ENCODE peak calls at places on chromosome 20, in five cellular contexts. One of them, this sample, is unnamed.

GRCh38 chr20:60365882-60366281 is 407.7 kb downstream of the CDH26 start:
- DNase-seq in A549: no peak
- DNase-seq in endothelial cell of umbilical vein: no peak
- DNase-seq in HepG2: no peak
- DNase-seq in GM12878: no peak
- DNase-seq in this sample: no peak

GRCh38 chr20:48056218-48056617 is 270.9 kb upstream of the SULF2 start:
- DNase-seq in A549: no peak
- DNase-seq in HepG2: no peak
- DNase-seq in GM12878: no peak
- DNase-seq in endothelial cell of umbilical vein: no peak
- DNase-seq in this sample: no peak

GRCh38 chr20:44703183-44703925 is 11.8 kb upstream of the CCN5 start:
- DNase-seq in HepG2: no peak
- DNase-seq in A549: no peak
- DNase-seq in endothelial cell of umbilical vein: peak; percentile 34
- DNase-seq in GM12878: no peak
- DNase-seq in this sample: no peak

GRCh38 chr20:15827628-15828027 is 745.6 kb downstream of the KIF16B start:
- DNase-seq in endothelial cell of umbilical vein: no peak
- DNase-seq in GM12878: no peak
- DNase-seq in A549: no peak
- DNase-seq in HepG2: no peak
- DNase-seq in this sample: no peak

GRCh38 chr20:389220-389619 is 8.7 kb downstream of the TRIB3 start:
- DNase-seq in A549: no peak
- DNase-seq in endothelial cell of umbilical vein: no peak
- DNase-seq in GM12878: no peak
- DNase-seq in HepG2: no peak
- DNase-seq in this sample: no peak

GRCh38 chr20:19758888-19759331 is 852 bp downstream of the RIN2 start:
- DNase-seq in HepG2: peak; percentile 74
- DNase-seq in A549: peak; percentile 55
- DNase-seq in GM12878: no peak
- DNase-seq in endothelial cell of umbilical vein: peak; percentile 52
- DNase-seq in this sample: peak; percentile 87

GRCh38 chr20:1134355-1134754 is 16.0 kb downstream of the PSMF1 start:
- DNase-seq in A549: no peak
- DNase-seq in GM12878: no peak
- DNase-seq in HepG2: no peak
- DNase-seq in endothelial cell of umbilical vein: no peak
- DNase-seq in this sample: no peak

GRCh38 chr20:47489448-47489872 is 12.2 kb upstream of the NCOA3 start:
- DNase-seq in GM12878: no peak
- DNase-seq in endothelial cell of umbilical vein: no peak
- DNase-seq in A549: no peak
- DNase-seq in HepG2: no peak
- DNase-seq in this sample: peak; percentile 82

GRCh38 chr20:50915424-50915823 is 15.8 kb downstream of the ADNP start:
- DNase-seq in GM12878: no peak
- DNase-seq in endothelial cell of umbilical vein: peak; percentile 61
- DNase-seq in A549: no peak
- DNase-seq in HepG2: no peak
- DNase-seq in this sample: no peak

GRCh38 chr20:57514273-57514751 is 10.6 kb downstream of the CTCFL start:
- DNase-seq in A549: peak; percentile 68
- DNase-seq in GM12878: no peak
- DNase-seq in endothelial cell of umbilical vein: peak; percentile 68
- DNase-seq in HepG2: peak; percentile 73
- DNase-seq in this sample: peak; percentile 61

GRCh38 chr20:38900606-38901005 is 25.6 kb upstream of the FAM83D start:
- DNase-seq in HepG2: no peak
- DNase-seq in endothelial cell of umbilical vein: no peak
- DNase-seq in A549: no peak
- DNase-seq in GM12878: no peak
- DNase-seq in this sample: no peak

GRCh38 chr20:16781496-16781895 is 33.3 kb downstream of the OTOR start:
- DNase-seq in GM12878: no peak
- DNase-seq in endothelial cell of umbilical vein: no peak
- DNase-seq in HepG2: no peak
- DNase-seq in A549: no peak
- DNase-seq in this sample: no peak

GRCh38 chr20:57223648-57224489 is 42.6 kb downstream of the BMP7 start:
- DNase-seq in HepG2: no peak
- DNase-seq in A549: no peak
- DNase-seq in endothelial cell of umbilical vein: no peak
- DNase-seq in GM12878: no peak
- DNase-seq in this sample: peak; percentile 23

GRCh38 chr20:21520702-21521595 is 7.1 kb upstream of the NKX2-2 start:
- DNase-seq in HepG2: no peak
- DNase-seq in endothelial cell of umbilical vein: no peak
- DNase-seq in A549: no peak
- DNase-seq in GM12878: no peak
- DNase-seq in this sample: no peak

GRCh38 chr20:43537921-43538854 is 20.6 kb upstream of the SGK2 start:
- DNase-seq in HepG2: peak; percentile 74
- DNase-seq in GM12878: no peak
- DNase-seq in endothelial cell of umbilical vein: peak; percentile 59
- DNase-seq in A549: peak; percentile 49
- DNase-seq in this sample: peak; percentile 55

GRCh38 chr20:48891235-48892048 is 30.1 kb upstream of the ARFGEF2 start:
- DNase-seq in HepG2: no peak
- DNase-seq in endothelial cell of umbilical vein: no peak
- DNase-seq in GM12878: no peak
- DNase-seq in A549: no peak
- DNase-seq in this sample: no peak

GRCh38 chr20:41360831-41361756 is 5.5 kb downstream of the EMILIN3 start:
- DNase-seq in HepG2: no peak
- DNase-seq in A549: no peak
- DNase-seq in GM12878: no peak
- DNase-seq in endothelial cell of umbilical vein: no peak
- DNase-seq in this sample: no peak

GRCh38 chr20:1130849-1131248 is 12.4 kb downstream of the PSMF1 start:
- DNase-seq in GM12878: no peak
- DNase-seq in HepG2: no peak
- DNase-seq in endothelial cell of umbilical vein: no peak
- DNase-seq in A549: no peak
- DNase-seq in this sample: peak; percentile 89

GRCh38 chr20:7432612-7433011 is 507.6 kb downstream of the HAO1 start:
- DNase-seq in A549: no peak
- DNase-seq in endothelial cell of umbilical vein: no peak
- DNase-seq in GM12878: no peak
- DNase-seq in HepG2: no peak
- DNase-seq in this sample: no peak

GRCh38 chr20:4601630-4602296 is 119.9 kb upstream of the PRND start:
- DNase-seq in GM12878: no peak
- DNase-seq in A549: no peak
- DNase-seq in endothelial cell of umbilical vein: peak; percentile 26
- DNase-seq in HepG2: no peak
- DNase-seq in this sample: no peak

GRCh38 chr20:17226410-17227198 is at the start of gene PCSK2:
- DNase-seq in endothelial cell of umbilical vein: no peak
- DNase-seq in HepG2: no peak
- DNase-seq in GM12878: no peak
- DNase-seq in A549: peak; percentile 11
- DNase-seq in this sample: no peak

GRCh38 chr20:33933469-33933909 is 60.2 kb upstream of the RALY start:
- DNase-seq in HepG2: peak; percentile 87
- DNase-seq in endothelial cell of umbilical vein: no peak
- DNase-seq in A549: peak; percentile 23
- DNase-seq in GM12878: no peak
- DNase-seq in this sample: peak; percentile 81

GRCh38 chr20:4573564-4574355 is 147.9 kb upstream of the PRND start:
- DNase-seq in GM12878: no peak
- DNase-seq in HepG2: no peak
- DNase-seq in A549: peak; percentile 94
- DNase-seq in endothelial cell of umbilical vein: no peak
- DNase-seq in this sample: no peak

GRCh38 chr20:61835301-61835700 is 230.4 kb downstream of the TAF4 start:
- DNase-seq in HepG2: no peak
- DNase-seq in endothelial cell of umbilical vein: no peak
- DNase-seq in A549: no peak
- DNase-seq in GM12878: no peak
- DNase-seq in this sample: no peak

GRCh38 chr20:19692685-19693119 is 65.4 kb upstream of the RIN2 start:
- DNase-seq in HepG2: peak; percentile 37
- DNase-seq in GM12878: no peak
- DNase-seq in A549: peak; percentile 71
- DNase-seq in endothelial cell of umbilical vein: peak; percentile 68
- DNase-seq in this sample: peak; percentile 53

GRCh38 chr20:37096415-37097039 is 730 bp upstream of the RBL1 start:
- DNase-seq in HepG2: no peak
- DNase-seq in A549: no peak
- DNase-seq in endothelial cell of umbilical vein: no peak
- DNase-seq in GM12878: no peak
- DNase-seq in this sample: peak; percentile 56

GRCh38 chr20:37948956-37949355 is 46.0 kb downstream of the VSTM2L start:
- DNase-seq in HepG2: no peak
- DNase-seq in A549: no peak
- DNase-seq in endothelial cell of umbilical vein: no peak
- DNase-seq in GM12878: no peak
- DNase-seq in this sample: no peak

DNA sequence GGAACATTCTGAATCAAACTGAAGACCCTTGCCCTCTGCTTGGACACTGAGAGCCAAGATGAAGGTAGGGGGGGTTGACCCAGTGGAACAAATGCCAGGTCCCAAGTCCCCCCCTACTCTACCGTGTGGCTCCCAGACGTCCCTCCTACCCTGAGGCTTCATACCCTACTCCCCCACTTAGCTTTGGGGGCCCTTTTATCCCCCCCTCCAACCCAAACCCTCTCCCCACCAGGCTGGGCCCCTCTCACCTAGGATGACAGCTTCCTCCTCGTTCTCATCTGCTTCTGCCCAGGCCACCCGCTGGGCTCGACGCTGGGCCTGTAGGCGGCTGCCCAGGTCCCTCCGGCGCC is 1.5 kb downstream of the DDRGK1 start:
- DNase-seq in GM12878: no peak
- DNase-seq in A549: no peak
- DNase-seq in HepG2: no peak
- DNase-seq in endothelial cell of umbilical vein: no peak
- DNase-seq in this sample: no peak
- TF ChIP-seq MYC in GM12878: no peak
- TF ChIP-seq MYC in A549: no peak
- TF ChIP-seq MYC in HepG2: no peak
- TF ChIP-seq MYC in endothelial cell of umbilical vein: no peak
- TF ChIP-seq MYC in this sample: no peak

GRCh38 chr20:52473171-52473570 is 281.6 kb upstream of the ZFP64 start:
- DNase-seq in A549: no peak
- DNase-seq in GM12878: no peak
- DNase-seq in endothelial cell of umbilical vein: no peak
- DNase-seq in HepG2: no peak
- DNase-seq in this sample: no peak

GRCh38 chr20:52470561-52470960 is 279.0 kb upstream of the ZFP64 start:
- DNase-seq in GM12878: no peak
- DNase-seq in HepG2: no peak
- DNase-seq in endothelial cell of umbilical vein: no peak
- DNase-seq in A549: no peak
- DNase-seq in this sample: no peak

DNA sequence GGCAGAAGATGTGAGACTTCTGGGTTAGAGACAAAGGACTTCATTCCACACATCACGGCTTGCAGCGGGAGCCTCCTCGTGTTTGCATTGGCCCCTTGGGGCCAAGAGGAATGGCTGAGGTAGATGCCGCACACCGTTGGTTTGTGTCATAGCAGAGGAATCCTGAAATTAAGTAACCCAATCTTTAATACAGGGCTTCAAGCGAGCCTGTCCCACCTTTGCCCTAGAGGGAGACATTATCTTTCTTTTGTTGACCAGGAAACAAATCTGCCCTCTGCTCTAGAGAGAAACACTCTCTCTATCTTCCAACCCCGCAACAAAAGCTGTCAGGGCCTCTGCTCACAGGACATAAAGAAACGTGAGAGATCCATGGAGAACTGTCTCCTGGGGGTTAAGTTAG is 277.6 kb upstream of the ZFP64 start:
- DNase-seq in GM12878: no peak
- DNase-seq in endothelial cell of umbilical vein: no peak
- DNase-seq in A549: no peak
- DNase-seq in HepG2: no peak
- DNase-seq in this sample: no peak
- TF ChIP-seq POLR2A in GM12878: no peak
- TF ChIP-seq POLR2A in endothelial cell of umbilical vein: no peak
- TF ChIP-seq POLR2A in A549: no peak
- TF ChIP-seq POLR2A in HepG2: no peak
- TF ChIP-seq POLR2A in this sample: no peak

GRCh38 chr20:6055981-6056569 is 2.2 kb upstream of the LRRN4 start:
- DNase-seq in GM12878: no peak
- DNase-seq in HepG2: no peak
- DNase-seq in endothelial cell of umbilical vein: no peak
- DNase-seq in A549: no peak
- DNase-seq in this sample: no peak

GRCh38 chr20:6051505-6051904 is 2.4 kb downstream of the LRRN4 start:
- DNase-seq in HepG2: peak; percentile 33
- DNase-seq in GM12878: no peak
- DNase-seq in A549: no peak
- DNase-seq in endothelial cell of umbilical vein: peak; percentile 15
- DNase-seq in this sample: peak; percentile 26

GRCh38 chr20:6055161-6055783 is 1.4 kb upstream of the LRRN4 start:
- DNase-seq in endothelial cell of umbilical vein: no peak
- DNase-seq in A549: no peak
- DNase-seq in GM12878: no peak
- DNase-seq in HepG2: no peak
- DNase-seq in this sample: no peak

GRCh38 chr20:6053064-6053775 is 640 bp downstream of the LRRN4 start:
- DNase-seq in A549: no peak
- DNase-seq in HepG2: no peak
- DNase-seq in endothelial cell of umbilical vein: no peak
- DNase-seq in GM12878: no peak
- DNase-seq in this sample: no peak

GRCh38 chr20:6053776-6054688 is at the start of gene LRRN4:
- DNase-seq in HepG2: peak; percentile 34
- DNase-seq in A549: no peak
- DNase-seq in endothelial cell of umbilical vein: no peak
- DNase-seq in GM12878: no peak
- DNase-seq in this sample: no peak
- TF ChIP-seq MYC in HepG2: no peak
- TF ChIP-seq MYC in A549: no peak
- TF ChIP-seq MYC in endothelial cell of umbilical vein: no peak
- TF ChIP-seq MYC in GM12878: no peak
- TF ChIP-seq MYC in this sample: no peak

GRCh38 chr20:36063916-36064660 is 90.5 kb upstream of the EPB41L1 start:
- DNase-seq in A549: no peak
- DNase-seq in GM12878: no peak
- DNase-seq in HepG2: no peak
- DNase-seq in endothelial cell of umbilical vein: no peak
- DNase-seq in this sample: no peak

GRCh38 chr20:36065427-36065998 is 89.0 kb upstream of the EPB41L1 start:
- DNase-seq in endothelial cell of umbilical vein: no peak
- DNase-seq in A549: no peak
- DNase-seq in HepG2: no peak
- DNase-seq in GM12878: no peak
- DNase-seq in this sample: no peak

GRCh38 chr20:36066777-36067176 is 87.8 kb upstream of the EPB41L1 start:
- DNase-seq in HepG2: no peak
- DNase-seq in GM12878: no peak
- DNase-seq in endothelial cell of umbilical vein: no peak
- DNase-seq in A549: no peak
- DNase-seq in this sample: no peak

GRCh38 chr20:36062799-36063198 is 91.7 kb upstream of the EPB41L1 start:
- DNase-seq in A549: no peak
- DNase-seq in HepG2: no peak
- DNase-seq in GM12878: no peak
- DNase-seq in endothelial cell of umbilical vein: no peak
- DNase-seq in this sample: no peak

GRCh38 chr20:36064661-36065426 is 89.7 kb upstream of the EPB41L1 start:
- DNase-seq in GM12878: peak; percentile 54
- DNase-seq in A549: peak; percentile 91
- DNase-seq in HepG2: peak; percentile 85
- DNase-seq in endothelial cell of umbilical vein: peak; percentile 93
- DNase-seq in this sample: peak; percentile 81
- TF ChIP-seq POLR2A in GM12878: peak; percentile 67
- TF ChIP-seq POLR2A in A549: peak; percentile 86
- TF ChIP-seq POLR2A in HepG2: peak; percentile 65
- TF ChIP-seq POLR2A in endothelial cell of umbilical vein: peak; percentile 74
- TF ChIP-seq POLR2A in this sample: no peak